ENCODE peak calls at places on chromosomes 11 and 22, in eight cellular contexts. One of them, this sample, is unnamed.

GRCh38 chr22:46612904-46613605 is 7.1 kb upstream of the GRAMD4 start:
- DNase-seq in HCT116: no peak
- DNase-seq in MM.1S: no peak
- DNase-seq in PC-3: no peak
- DNase-seq in SK-N-SH: peak; percentile 90
- DNase-seq in GM23248: no peak
- DNase-seq in OCI-LY7: no peak
- DNase-seq in neural progenitor cell: no peak
- DNase-seq in this sample: no peak

GRCh38 chr22:21067901-21068680 is 22.3 kb downstream of the LRRC74B start:
- DNase-seq in HCT116: no peak
- DNase-seq in MM.1S: no peak
- DNase-seq in PC-3: no peak
- DNase-seq in SK-N-SH: no peak
- DNase-seq in GM23248: no peak
- DNase-seq in OCI-LY7: no peak
- DNase-seq in neural progenitor cell: no peak
- DNase-seq in this sample: no peak

GRCh38 chr11:72232260-72233055 is 7.9 kb downstream of the INPPL1 start:
- DNase-seq in HCT116: no peak
- DNase-seq in MM.1S: no peak
- DNase-seq in PC-3: no peak
- DNase-seq in SK-N-SH: no peak
- DNase-seq in GM23248: no peak
- DNase-seq in OCI-LY7: no peak
- DNase-seq in neural progenitor cell: no peak
- DNase-seq in this sample: no peak

GRCh38 chr11:46936138-46937110 is at the start of gene CSTPP1:
- DNase-seq in HCT116: peak; percentile 85
- DNase-seq in MM.1S: peak; percentile 91
- DNase-seq in PC-3: peak; percentile 91
- DNase-seq in SK-N-SH: peak; percentile 95
- DNase-seq in GM23248: peak; percentile 97
- DNase-seq in OCI-LY7: peak; percentile 96
- DNase-seq in neural progenitor cell: peak; percentile 97
- DNase-seq in this sample: peak; percentile 96

GRCh38 chr11:64339754-64340408 is at the start of gene CCDC88B:
- DNase-seq in HCT116: no peak
- DNase-seq in MM.1S: peak; percentile 84
- DNase-seq in PC-3: no peak
- DNase-seq in SK-N-SH: no peak
- DNase-seq in GM23248: no peak
- DNase-seq in OCI-LY7: peak; percentile 92
- DNase-seq in neural progenitor cell: no peak
- DNase-seq in this sample: peak; percentile 7

GRCh38 chr11:114243461-114244372 is 52.5 kb upstream of the NNMT start:
- DNase-seq in HCT116: no peak
- DNase-seq in MM.1S: no peak
- DNase-seq in PC-3: no peak
- DNase-seq in SK-N-SH: no peak
- DNase-seq in GM23248: no peak
- DNase-seq in OCI-LY7: no peak
- DNase-seq in neural progenitor cell: no peak
- DNase-seq in this sample: no peak

GRCh38 chr11:116454020-116454645 is 318.7 kb downstream of the BUD13 start:
- DNase-seq in HCT116: no peak
- DNase-seq in MM.1S: peak; percentile 41
- DNase-seq in PC-3: peak; percentile 52
- DNase-seq in SK-N-SH: peak; percentile 37
- DNase-seq in GM23248: peak; percentile 68
- DNase-seq in OCI-LY7: peak; percentile 41
- DNase-seq in neural progenitor cell: peak; percentile 60
- DNase-seq in this sample: peak; percentile 71

GRCh38 chr11:9651899-9652748 is 11.8 kb upstream of the SWAP70 start:
- DNase-seq in HCT116: no peak
- DNase-seq in MM.1S: no peak
- DNase-seq in PC-3: no peak
- DNase-seq in SK-N-SH: peak; percentile 68
- DNase-seq in GM23248: no peak
- DNase-seq in OCI-LY7: no peak
- DNase-seq in neural progenitor cell: no peak
- DNase-seq in this sample: no peak

GRCh38 chr11:70381872-70382842 is 16.2 kb upstream of the CTTN start:
- DNase-seq in HCT116: no peak
- DNase-seq in MM.1S: no peak
- DNase-seq in PC-3: no peak
- DNase-seq in SK-N-SH: no peak
- DNase-seq in GM23248: peak; percentile 86
- DNase-seq in OCI-LY7: no peak
- DNase-seq in neural progenitor cell: no peak
- DNase-seq in this sample: no peak

GRCh38 chr11:108369064-108369463 is 98.3 kb downstream of the C11orf65 start:
- DNase-seq in HCT116: no peak
- DNase-seq in MM.1S: no peak
- DNase-seq in PC-3: no peak
- DNase-seq in SK-N-SH: no peak
- DNase-seq in GM23248: no peak
- DNase-seq in OCI-LY7: no peak
- DNase-seq in neural progenitor cell: no peak
- DNase-seq in this sample: no peak

GRCh38 chr11:103920933-103921332 is 115.5 kb upstream of the DDI1 start:
- DNase-seq in HCT116: no peak
- DNase-seq in MM.1S: no peak
- DNase-seq in PC-3: no peak
- DNase-seq in SK-N-SH: no peak
- DNase-seq in GM23248: no peak
- DNase-seq in OCI-LY7: peak; percentile 18
- DNase-seq in neural progenitor cell: no peak
- DNase-seq in this sample: no peak

GRCh38 chr11:119100246-119100959 is 1.2 kb downstream of the DPAGT1 start:
- DNase-seq in HCT116: peak; percentile 61
- DNase-seq in MM.1S: no peak
- DNase-seq in PC-3: peak; percentile 76
- DNase-seq in SK-N-SH: peak; percentile 53
- DNase-seq in GM23248: peak; percentile 65
- DNase-seq in OCI-LY7: no peak
- DNase-seq in neural progenitor cell: peak; percentile 55
- DNase-seq in this sample: peak; percentile 45

GRCh38 chr22:39292002-39292401 is 27.4 kb downstream of the RPL3 start:
- DNase-seq in HCT116: no peak
- DNase-seq in MM.1S: no peak
- DNase-seq in PC-3: peak; percentile 39
- DNase-seq in SK-N-SH: no peak
- DNase-seq in GM23248: peak; percentile 15
- DNase-seq in OCI-LY7: no peak
- DNase-seq in neural progenitor cell: no peak
- DNase-seq in this sample: no peak

GRCh38 chr11:114157476-114158050 is 98.1 kb downstream of the ZBTB16 start:
- DNase-seq in HCT116: no peak
- DNase-seq in MM.1S: no peak
- DNase-seq in PC-3: no peak
- DNase-seq in SK-N-SH: no peak
- DNase-seq in GM23248: no peak
- DNase-seq in OCI-LY7: no peak
- DNase-seq in neural progenitor cell: no peak
- DNase-seq in this sample: no peak

GRCh38 chr11:84719935-84720577 is 907.1 kb downstream of the DLG2 start:
- DNase-seq in HCT116: no peak
- DNase-seq in MM.1S: no peak
- DNase-seq in PC-3: no peak
- DNase-seq in SK-N-SH: peak; percentile 44
- DNase-seq in GM23248: peak; percentile 0
- DNase-seq in OCI-LY7: no peak
- DNase-seq in neural progenitor cell: peak; percentile 70
- DNase-seq in this sample: peak; percentile 4

GRCh38 chr22:37519268-37520195 is at the start of gene CARD10:
- DNase-seq in HCT116: no peak
- DNase-seq in MM.1S: no peak
- DNase-seq in PC-3: peak; percentile 51
- DNase-seq in SK-N-SH: peak; percentile 89
- DNase-seq in GM23248: peak; percentile 45
- DNase-seq in OCI-LY7: no peak
- DNase-seq in neural progenitor cell: peak; percentile 67
- DNase-seq in this sample: peak; percentile 74

GRCh38 chr22:36644333-36644757 is 59.2 kb downstream of the CACNG2 start:
- DNase-seq in HCT116: peak; percentile 45
- DNase-seq in MM.1S: peak; percentile 56
- DNase-seq in PC-3: peak; percentile 94
- DNase-seq in SK-N-SH: no peak
- DNase-seq in GM23248: peak; percentile 93
- DNase-seq in OCI-LY7: peak; percentile 39
- DNase-seq in neural progenitor cell: peak; percentile 92
- DNase-seq in this sample: peak; percentile 89

GRCh38 chr11:19380375-19380774 is 139.6 kb upstream of the E2F8 start:
- DNase-seq in HCT116: peak; percentile 29
- DNase-seq in MM.1S: no peak
- DNase-seq in PC-3: peak; percentile 85
- DNase-seq in SK-N-SH: no peak
- DNase-seq in GM23248: peak; percentile 97
- DNase-seq in OCI-LY7: no peak
- DNase-seq in neural progenitor cell: no peak
- DNase-seq in this sample: peak; percentile 23

GRCh38 chr22:29871684-29872083 is 11.3 kb upstream of the MTMR3 start:
- DNase-seq in HCT116: no peak
- DNase-seq in MM.1S: no peak
- DNase-seq in PC-3: no peak
- DNase-seq in SK-N-SH: no peak
- DNase-seq in GM23248: no peak
- DNase-seq in OCI-LY7: no peak
- DNase-seq in neural progenitor cell: peak; percentile 46
- DNase-seq in this sample: peak; percentile 45

DNA sequence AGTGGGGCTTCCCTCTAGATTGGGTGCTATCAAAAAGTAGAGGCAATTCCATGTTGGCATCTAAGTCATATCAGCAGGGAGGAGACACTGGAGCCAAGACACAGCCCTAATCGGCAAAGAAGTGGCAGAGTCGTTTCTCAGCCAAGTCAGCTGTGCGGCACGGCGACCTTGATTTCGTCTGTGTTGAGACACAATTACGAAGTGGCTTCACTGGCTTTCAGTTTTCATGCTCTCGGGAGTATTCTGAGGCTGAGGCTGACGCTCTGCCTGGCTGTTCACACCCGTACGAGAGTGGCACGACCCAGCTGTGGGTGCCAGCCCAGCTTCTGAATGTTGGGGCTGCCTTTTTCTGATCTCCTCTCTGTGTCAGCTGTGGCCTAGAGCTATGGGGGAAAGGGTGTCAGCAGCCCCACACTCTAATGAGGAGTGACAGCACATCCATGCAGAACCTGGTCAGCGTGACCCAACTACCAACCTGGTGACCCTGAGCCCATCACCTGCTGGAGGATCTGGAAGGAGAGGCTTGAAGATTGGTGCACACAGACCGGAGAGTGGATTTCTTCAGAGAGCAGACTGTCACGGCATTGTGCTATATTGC is 105.7 kb upstream of the TMEM45B start:
- DNase-seq in HCT116: no peak
- DNase-seq in MM.1S: no peak
- DNase-seq in PC-3: no peak
- DNase-seq in SK-N-SH: no peak
- DNase-seq in GM23248: no peak
- DNase-seq in OCI-LY7: no peak
- DNase-seq in neural progenitor cell: no peak
- DNase-seq in this sample: no peak
- TF ChIP-seq EZH2phosphoT487 in HCT116: no peak
- TF ChIP-seq EZH2phosphoT487 in MM.1S: no peak
- TF ChIP-seq EZH2phosphoT487 in PC-3: no peak
- TF ChIP-seq EZH2phosphoT487 in SK-N-SH: no peak
- TF ChIP-seq EZH2phosphoT487 in GM23248: no peak
- TF ChIP-seq EZH2phosphoT487 in OCI-LY7: no peak
- TF ChIP-seq EZH2phosphoT487 in neural progenitor cell: no peak
- TF ChIP-seq EZH2phosphoT487 in this sample: no peak

DNA sequence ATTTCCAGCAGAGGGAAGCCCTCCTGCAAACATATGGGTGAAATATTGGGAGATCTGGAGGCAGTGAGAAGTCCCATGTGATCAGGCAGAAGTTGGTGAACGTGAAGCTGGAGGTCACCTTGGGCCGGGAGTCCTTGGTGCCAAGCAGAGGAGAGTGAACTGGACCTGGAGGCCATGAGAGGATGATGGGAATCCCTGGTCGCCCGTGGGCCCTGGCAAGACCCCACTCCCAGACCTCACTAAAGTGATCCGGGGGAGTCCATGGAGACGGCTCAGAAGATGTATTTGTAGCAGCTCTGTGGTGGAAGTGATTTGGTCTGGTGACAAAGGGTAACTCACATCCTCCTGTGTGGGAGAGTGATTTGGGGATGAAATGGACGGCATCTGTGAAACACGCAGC is 71.0 kb downstream of the ARHGAP8 start:
- DNase-seq in HCT116: no peak
- DNase-seq in MM.1S: no peak
- DNase-seq in PC-3: no peak
- DNase-seq in SK-N-SH: no peak
- DNase-seq in GM23248: no peak
- DNase-seq in OCI-LY7: no peak
- DNase-seq in neural progenitor cell: no peak
- DNase-seq in this sample: no peak
- TF ChIP-seq EZH2phosphoT487 in HCT116: no peak
- TF ChIP-seq EZH2phosphoT487 in MM.1S: no peak
- TF ChIP-seq EZH2phosphoT487 in PC-3: no peak
- TF ChIP-seq EZH2phosphoT487 in SK-N-SH: no peak
- TF ChIP-seq EZH2phosphoT487 in GM23248: no peak
- TF ChIP-seq EZH2phosphoT487 in OCI-LY7: no peak
- TF ChIP-seq EZH2phosphoT487 in neural progenitor cell: no peak
- TF ChIP-seq EZH2phosphoT487 in this sample: no peak

GRCh38 chr11:90438069-90438468 is 215.2 kb upstream of the CHORDC1 start:
- DNase-seq in HCT116: no peak
- DNase-seq in MM.1S: no peak
- DNase-seq in PC-3: no peak
- DNase-seq in SK-N-SH: no peak
- DNase-seq in GM23248: no peak
- DNase-seq in OCI-LY7: no peak
- DNase-seq in neural progenitor cell: no peak
- DNase-seq in this sample: no peak

GRCh38 chr11:90434858-90435257 is 212.0 kb upstream of the CHORDC1 start:
- DNase-seq in HCT116: no peak
- DNase-seq in MM.1S: no peak
- DNase-seq in PC-3: peak; percentile 56
- DNase-seq in SK-N-SH: no peak
- DNase-seq in GM23248: no peak
- DNase-seq in OCI-LY7: no peak
- DNase-seq in neural progenitor cell: peak; percentile 8
- DNase-seq in this sample: peak; percentile 44
- TF ChIP-seq EZH2phosphoT487 in HCT116: no peak
- TF ChIP-seq EZH2phosphoT487 in MM.1S: no peak
- TF ChIP-seq EZH2phosphoT487 in PC-3: no peak
- TF ChIP-seq EZH2phosphoT487 in SK-N-SH: no peak
- TF ChIP-seq EZH2phosphoT487 in GM23248: no peak
- TF ChIP-seq EZH2phosphoT487 in OCI-LY7: no peak
- TF ChIP-seq EZH2phosphoT487 in neural progenitor cell: no peak
- TF ChIP-seq EZH2phosphoT487 in this sample: no peak

DNA sequence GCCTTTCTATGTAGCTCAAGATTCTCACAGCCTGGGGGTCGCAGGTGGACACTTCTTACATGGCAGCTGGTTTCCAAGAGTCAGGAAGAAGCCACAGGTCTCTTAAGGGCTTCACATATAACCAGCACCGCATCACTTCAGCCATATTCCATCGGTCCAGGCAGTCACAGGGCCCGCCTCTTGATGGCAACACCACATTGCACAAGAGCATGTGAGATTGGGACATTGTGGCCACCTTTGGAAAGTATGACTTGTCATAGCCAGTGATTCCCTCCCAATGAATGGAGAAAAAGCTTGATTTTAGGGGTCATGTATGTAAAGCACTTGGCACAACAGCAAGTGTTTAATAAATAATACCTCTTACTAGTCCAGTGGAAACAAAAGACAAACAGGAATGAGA is 98.3 kb downstream of the NCAM1 start:
- DNase-seq in HCT116: no peak
- DNase-seq in MM.1S: no peak
- DNase-seq in PC-3: no peak
- DNase-seq in SK-N-SH: no peak
- DNase-seq in GM23248: no peak
- DNase-seq in OCI-LY7: no peak
- DNase-seq in neural progenitor cell: no peak
- DNase-seq in this sample: no peak
- TF ChIP-seq EZH2phosphoT487 in HCT116: no peak
- TF ChIP-seq EZH2phosphoT487 in MM.1S: no peak
- TF ChIP-seq EZH2phosphoT487 in PC-3: no peak
- TF ChIP-seq EZH2phosphoT487 in SK-N-SH: no peak
- TF ChIP-seq EZH2phosphoT487 in GM23248: no peak
- TF ChIP-seq EZH2phosphoT487 in OCI-LY7: no peak
- TF ChIP-seq EZH2phosphoT487 in neural progenitor cell: no peak
- TF ChIP-seq EZH2phosphoT487 in this sample: no peak